ENCODE peak calls at places on chromosomes 4 and X, in four cellular contexts. Z, S, D and N are unnamed samples.

GRCh38 chrX:37926700-37927099 is 79.3 kb upstream of the DYNLT3 start:
- DNase-seq in Z (no peak), D (no peak), S (peak), N (peak)

GRCh38 chrX:40468033-40468979 is 112.5 kb upstream of the ATP6AP2 start:
- DNase-seq in Z (peak), S (peak), D (peak), N (peak)

GRCh38 chr4:113673450-113673849 is 88.1 kb downstream of the CAMK2D start:
- DNase-seq in S (no peak), D (no peak), Z (no peak), N (no peak)

GRCh38 chr4:130359537-130359936 is 1263.6 kb downstream of the C4orf33 start:
- DNase-seq in Z (no peak), D (no peak), S (no peak), N (peak)

GRCh38 chr4:71231073-71231752 is 107.6 kb upstream of the SLC4A4 start:
- DNase-seq in D (peak), S (no peak), Z (peak), N (no peak)

GRCh38 chr4:76897522-76898384 is at the start of gene SOWAHB:
- DNase-seq in S (peak), Z (no peak), D (peak), N (peak)

GRCh38 chr4:76250962-76251361 is 559 bp upstream of the FAM47E start:
- DNase-seq in Z (no peak), S (no peak), D (no peak), N (peak)

GRCh38 chr4:150305995-150306394 is 227.8 kb downstream of the DCLK2 start:
- DNase-seq in S (no peak), D (no peak), Z (no peak), N (peak)

GRCh38 chrX:154827624-154828408 is 6.6 kb downstream of the SMIM9 start:
- DNase-seq in S (no peak), D (no peak), Z (no peak), N (no peak)

GRCh38 chr4:152162331-152162697 is 373.6 kb downstream of the FBXW7 start:
- DNase-seq in S (no peak), Z (no peak), D (no peak), N (no peak)

GRCh38 chrX:13798184-13798583 is 18.7 kb downstream of the GPM6B start:
- DNase-seq in D (no peak), Z (no peak), S (no peak), N (no peak)

GRCh38 chrX:113384628-113385027 is 544.0 kb upstream of the AMOT start:
- DNase-seq in S (no peak), D (no peak), Z (no peak), N (peak)

GRCh38 chr4:189771696-189772361 is 168.8 kb upstream of the FRG1 start:
- DNase-seq in S (no peak), Z (no peak), D (no peak), N (no peak)

GRCh38 chrX:86148024-86148511 is at the start of gene DACH2:
- DNase-seq in D (peak), S (peak), Z (peak), N (peak)

GRCh38 chr4:156615066-156615514 is 356.5 kb downstream of the PDGFC start:
- DNase-seq in S (no peak), Z (no peak), D (no peak), N (no peak)

GRCh38 chrX:9627827-9628406 is 137.7 kb downstream of the GPR143 start:
- DNase-seq in D (no peak), Z (no peak), S (no peak), N (no peak)

GRCh38 chrX:132393992-132394391 is 94.8 kb downstream of the MBNL3 start:
- DNase-seq in S (no peak), D (no peak), Z (no peak), N (no peak)

GRCh38 chrX:68732906-68733493 is 85.5 kb downstream of the STARD8 start:
- DNase-seq in S (peak), D (peak), Z (no peak), N (peak)

GRCh38 chrX:153412746-153413720 is 1.8 kb downstream of the ZFP92 start:
- DNase-seq in S (no peak), Z (no peak), D (no peak), N (no peak)

GRCh38 chr4:2879026-2879425 is 35.4 kb downstream of the ADD1 start:
- DNase-seq in D (no peak), S (no peak), Z (no peak), N (no peak)

GRCh38 chrX:154892263-154892662 is 6.1 kb downstream of the F8A1 start:
- DNase-seq in S (no peak), D (no peak), Z (no peak), N (no peak)

GRCh38 chr4:108140328-108140727 is 28.4 kb downstream of the LEF1 start:
- DNase-seq in D (no peak), Z (no peak), S (no peak), N (no peak)

GRCh38 chr4:7518871-7519637 is 84.3 kb upstream of the PSAPL1 start:
- DNase-seq in D (no peak), Z (no peak), S (peak), N (no peak)

GRCh38 chr4:87171944-87172343 is 48.5 kb downstream of the KLHL8 start:
- DNase-seq in Z (no peak), S (no peak), D (no peak), N (no peak)

GRCh38 chr4:81648576-81649272 is 177.0 kb upstream of the RASGEF1B start:
- DNase-seq in Z (no peak), D (no peak), S (peak), N (no peak)

GRCh38 chr4:113869743-113870375 is 108.3 kb upstream of the CAMK2D start:
- DNase-seq in D (no peak), Z (no peak), S (no peak), N (peak)

GRCh38 chrX:98067611-98068010 is 1183.9 kb downstream of the RPA4 start:
- DNase-seq in D (no peak), Z (no peak), S (no peak), N (no peak)

GRCh38 chr4:8741513-8742226 is 130.0 kb downstream of the HMX1 start:
- DNase-seq in Z (no peak), D (peak), S (no peak), N (no peak)

GRCh38 chrX:21490341-21490740 is 116.1 kb downstream of the CNKSR2 start:
- DNase-seq in S (peak), Z (no peak), D (no peak), N (no peak)

GRCh38 chr4:148222991-148223660 is 219.1 kb downstream of the NR3C2 start:
- DNase-seq in S (no peak), Z (no peak), D (no peak), N (peak)